ENCODE peak calls at places on chromosomes 12 and 14, in four cellular contexts. G is NK-92 treated with Interleukin-12 subunit alpha and Interleukin-12 subunit beta, amount 100 ng/mL, for 24 hours; L is EL; U is CD8-positive, alpha-beta memory T cell. Z is an unnamed sample.

GRCh38 chr14:35285991-35286564 is 6.1 kb upstream of the PSMA6 start:
- DNase-seq in G (no peak), L (no peak), U (no peak), Z (no peak)

GRCh38 chr12:45546545-45546944 is 183.0 kb upstream of the ARID2 start:
- DNase-seq in G (no peak), L (no peak), U (no peak), Z (no peak)

GRCh38 chr12:42076976-42077375 is 67.7 kb downstream of the GXYLT1 start:
- DNase-seq in G (no peak), L (no peak), U (no peak), Z (no peak)

GRCh38 chr14:36315159-36315853 is 5.1 kb downstream of the MBIP start:
- DNase-seq in G (no peak), L (no peak), U (no peak), Z (no peak)

GRCh38 chr12:30437616-30438015 is 258.1 kb downstream of the IPO8 start:
- DNase-seq in G (no peak), L (no peak), U (no peak), Z (no peak)

GRCh38 chr12:55705802-55706402 is 1.8 kb downstream of the ITGA7 start:
- DNase-seq in G (no peak), L (no peak), U (no peak), Z (no peak)

GRCh38 chr14:51138353-51139103 is 43.6 kb upstream of the TRIM9 start:
- DNase-seq in G (no peak), L (no peak), U (no peak), Z (no peak)

GRCh38 chr12:25957898-25958253 is 606 bp upstream of the RASSF8 start:
- DNase-seq in G (no peak), L (peak), U (no peak), Z (peak)

GRCh38 chr12:128637616-128638606 is 185.8 kb downstream of the SLC15A4 start:
- DNase-seq in G (no peak), L (no peak), U (no peak), Z (no peak)

GRCh38 chr14:68451676-68452387 is 341.0 kb downstream of the ZFP36L1 start:
- DNase-seq in G (no peak), L (no peak), U (no peak), Z (peak)

GRCh38 chr12:127165567-127166392 is 1101.2 kb upstream of the TMEM132C start:
- DNase-seq in G (no peak), L (peak), U (peak), Z (peak)

GRCh38 chr12:58030566-58031279 is 89.4 kb downstream of the ATP23 start:
- DNase-seq in G (no peak), L (peak), U (no peak), Z (peak)

GRCh38 chr14:89123851-89124250 is 293.2 kb downstream of the FOXN3 start:
- DNase-seq in G (no peak), L (no peak), U (no peak), Z (no peak)

GRCh38 chr14:23632461-23633159 is 3.6 kb upstream of the DHRS2 start:
- DNase-seq in G (no peak), L (no peak), U (no peak), Z (no peak)

GRCh38 chr12:52515927-52516831 is 4.0 kb downstream of the KRT5 start:
- DNase-seq in G (no peak), L (no peak), U (no peak), Z (no peak)

GRCh38 chr14:49959822-49960408 is 67.0 kb downstream of the ARF6 start:
- DNase-seq in G (no peak), L (no peak), U (no peak), Z (no peak)

GRCh38 chr12:1189163-1189562 is 198.1 kb downstream of the ERC1 start:
- DNase-seq in G (no peak), L (peak), U (no peak), Z (no peak)

GRCh38 chr14:65255583-65256443 is 153.5 kb upstream of the MAX start:
- DNase-seq in G (no peak), L (no peak), U (no peak), Z (no peak)

GRCh38 chr14:84894254-84894653 is 635.7 kb upstream of the FLRT2 start:
- DNase-seq in G (no peak), L (no peak), U (no peak), Z (no peak)

GRCh38 chr14:24372701-24373416 is 4.9 kb downstream of the NFATC4 start:
- DNase-seq in G (no peak), L (peak), U (no peak), Z (peak)